ENCODE peak calls at places on chromosomes 11 and 22, in four cellular contexts. Z, N, X and S are unnamed samples.

GRCh38 chr11:104183572-104183971 is 19.6 kb upstream of the PDGFD start:
- DNase-seq in Z (no peak), N (no peak), X (no peak), S (no peak)

GRCh38 chr11:131248588-131248987 is 121.8 kb upstream of the NTM start:
- DNase-seq in Z (no peak), N (no peak), X (no peak), S (no peak)

GRCh38 chr11:75371930-75372876 is 20.7 kb upstream of the ARRB1 start:
- DNase-seq in Z (no peak), N (peak; percentile 93), X (no peak), S (no peak)

GRCh38 chr11:65487467-65488272 is 11.2 kb upstream of the MALAT1 start:
- DNase-seq in Z (no peak), N (peak; percentile 99), X (peak; percentile 100), S (peak; percentile 96)

GRCh38 chr11:120216426-120217102 is 5.7 kb downstream of the OAF start:
- DNase-seq in Z (no peak), N (no peak), X (no peak), S (no peak)

GRCh38 chr11:38530226-38530625 is 1932.2 kb upstream of the RAG2 start:
- DNase-seq in Z (no peak), N (no peak), X (no peak), S (no peak)

GRCh38 chr22:41818011-41818410 is 14.9 kb upstream of the SREBF2 start:
- DNase-seq in Z (no peak), N (no peak), X (no peak), S (no peak)

GRCh38 chr11:1667906-1668305 is 29.1 kb upstream of the KRTAP5-6 start:
- DNase-seq in Z (no peak), N (no peak), X (no peak), S (no peak)